ENCODE peak calls at places on chromosomes 11 and 22, in nine cellular contexts. P is tibial artery, N is transverse colon, T is thyroid gland, X is fibroblast of mammary gland, Y is fibroblast of villous mesenchyme, S is sigmoid colon, G is AG10803, Z is HFF-Myc. D is an unnamed sample.

GRCh38 chr22:46942816-46943783 is 180.7 kb downstream of the TBC1D22A start:
- DNase-seq in X (peak), P (no peak), N (no peak), Z (no peak), S (no peak), Y (no peak), G (no peak), T (no peak), D (no peak)

GRCh38 chr11:6568191-6568918 is 35.1 kb downstream of the RRP8 start:
- DNase-seq in Y (peak), N (no peak), P (no peak), T (peak), Z (peak), X (peak), G (peak), S (peak), D (no peak)

GRCh38 chr11:6413791-6414231 is 5.1 kb downstream of the APBB1 start:
- DNase-seq in P (no peak), X (no peak), N (no peak), S (no peak), Y (no peak), T (peak), Z (no peak), G (peak), D (no peak)

GRCh38 chr11:8087756-8088155 is 6.7 kb downstream of the TUB start:
- DNase-seq in T (no peak), P (peak), N (no peak), Y (no peak), X (no peak), S (peak), Z (no peak), G (no peak), D (no peak)

GRCh38 chr22:45546333-45547015 is 43.8 kb downstream of the FBLN1 start:
- DNase-seq in Y (no peak), P (no peak), X (no peak), G (no peak), N (no peak), T (no peak), S (no peak), Z (no peak), D (no peak)

GRCh38 chr11:47147250-47147649 is 29.4 kb downstream of the ARFGAP2 start:
- DNase-seq in T (no peak), S (no peak), X (no peak), G (no peak), N (no peak), P (no peak), Z (no peak), Y (no peak), D (no peak)

GRCh38 chr11:119795231-119795630 is 66.2 kb upstream of the NECTIN1 start:
- DNase-seq in G (peak), T (no peak), N (no peak), S (no peak), Z (peak), X (peak), Y (peak), P (no peak), D (peak)

GRCh38 chr22:24105018-24105360 is 76.3 kb upstream of the SUSD2 start:
- DNase-seq in S (peak), Y (no peak), T (no peak), G (peak), Z (no peak), X (peak), P (peak), N (no peak), D (no peak)

GRCh38 chr11:16607675-16608644 is 130.5 kb upstream of the C11orf58 start:
- DNase-seq in T (peak), N (peak), G (peak), P (peak), X (no peak), Y (peak), Z (no peak), S (peak), D (peak)

GRCh38 chr22:43723816-43724215 is 88.3 kb downstream of the EFCAB6 start:
- DNase-seq in T (no peak), P (peak), G (peak), Y (no peak), Z (peak), S (no peak), X (peak), N (no peak), D (no peak)

GRCh38 chr11:65851811-65852507 is 6.0 kb downstream of the CFL1 start:
- DNase-seq in P (peak), T (no peak), Y (no peak), Z (no peak), G (no peak), X (no peak), N (no peak), S (peak), D (no peak)

GRCh38 chr11:2166091-2166851 is 5.3 kb upstream of the INS start:
- DNase-seq in Y (no peak), P (no peak), N (no peak), S (no peak), T (peak), Z (no peak), G (no peak), X (no peak), D (no peak)

GRCh38 chr22:45602824-45603301 is 68.8 kb upstream of the ATXN10 start:
- DNase-seq in G (peak), X (peak), P (no peak), T (no peak), Z (peak), N (no peak), Y (peak), S (peak), D (no peak)

GRCh38 chr22:44459041-44459440 is 39.0 kb downstream of the RTL6 start:
- DNase-seq in Z (no peak), S (no peak), N (no peak), X (no peak), T (no peak), Y (no peak), G (no peak), P (no peak), D (no peak)

GRCh38 chr11:32581556-32581955 is 2.1 kb upstream of the EIF3M start:
- DNase-seq in Z (no peak), X (no peak), N (no peak), S (no peak), T (no peak), P (no peak), Y (no peak), G (no peak), D (no peak)

GRCh38 chr11:112852141-112852853 is 108.9 kb upstream of the NCAM1 start:
- DNase-seq in T (no peak), X (peak), N (no peak), G (peak), P (no peak), S (no peak), Z (no peak), Y (no peak), D (no peak)

GRCh38 chr11:36149538-36150242 is 139.5 kb downstream of the COMMD9 start:
- DNase-seq in X (peak), N (peak), P (peak), G (peak), Y (peak), T (peak), Z (peak), S (peak), D (peak)

GRCh38 chr22:32796865-32797573 is 4.5 kb upstream of the TIMP3 start:
- DNase-seq in T (peak), Z (peak), P (peak), N (peak), G (peak), S (peak), Y (peak), X (peak), D (no peak)

GRCh38 chr11:71425851-71426250 is 22.3 kb downstream of the DHCR7 start:
- DNase-seq in T (no peak), P (no peak), G (no peak), N (no peak), S (no peak), Y (no peak), Z (no peak), X (peak), D (no peak)

GRCh38 chr11:71423181-71423790 is 24.9 kb downstream of the DHCR7 start:
- DNase-seq in S (no peak), N (no peak), P (no peak), X (no peak), Z (no peak), Y (no peak), G (no peak), T (no peak), D (no peak)

GRCh38 chr11:71426413-71426812 is 21.8 kb downstream of the DHCR7 start:
- DNase-seq in Y (no peak), Z (no peak), S (no peak), P (no peak), G (no peak), N (no peak), X (peak), T (no peak), D (no peak)

GRCh38 chr11:71428861-71429435 is 19.2 kb downstream of the DHCR7 start:
- DNase-seq in N (no peak), Z (no peak), X (peak), P (peak), S (no peak), G (no peak), T (peak), Y (no peak), D (no peak)

DNA sequence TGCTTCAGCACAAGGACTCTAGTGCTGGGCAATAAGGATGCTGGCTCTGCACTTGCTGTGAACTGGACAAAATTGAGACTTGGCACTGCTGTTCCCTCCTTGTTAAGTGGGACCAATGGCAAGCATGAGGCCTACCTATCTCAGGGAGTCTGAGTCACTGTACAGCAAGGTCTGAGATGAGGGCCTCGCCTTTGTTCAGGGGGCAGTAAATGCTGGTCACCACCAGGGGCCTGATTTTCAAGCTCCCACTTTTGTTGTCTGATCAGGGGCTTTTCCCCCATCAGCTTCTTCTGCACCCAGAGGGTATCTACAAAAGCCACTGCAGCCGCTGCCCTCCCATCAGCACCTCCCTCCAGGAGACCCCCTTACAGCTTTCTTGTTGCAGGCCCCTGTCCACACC is 22.8 kb downstream of the DHCR7 start:
- DNase-seq in T (no peak), N (no peak), Y (no peak), P (no peak), S (no peak), Z (no peak), G (no peak), X (no peak), D (no peak)
- TF ChIP-seq CTCF in T (no peak), N (no peak), Y (no peak), P (no peak), S (no peak), Z (no peak), G (no peak), X (peak), D (no peak)

GRCh38 chr11:123561046-123561781 is 93.2 kb downstream of the SCN3B start:
- DNase-seq in Y (no peak), X (peak), G (peak), P (no peak), Z (no peak), S (no peak), N (no peak), T (peak), D (no peak)

GRCh38 chr11:123559418-123559817 is 95.0 kb downstream of the SCN3B start:
- DNase-seq in X (no peak), P (no peak), N (no peak), G (peak), T (no peak), S (no peak), Z (no peak), Y (no peak), D (no peak)

GRCh38 chr11:123562166-123562565 is 92.3 kb downstream of the SCN3B start:
- DNase-seq in G (no peak), T (peak), X (no peak), P (no peak), Z (no peak), Y (no peak), N (no peak), S (no peak), D (no peak)

GRCh38 chr11:123558536-123559315 is 95.7 kb downstream of the SCN3B start:
- DNase-seq in T (peak), Y (no peak), S (no peak), P (no peak), X (no peak), G (no peak), N (no peak), Z (no peak), D (no peak)

GRCh38 chr11:123560001-123560400 is 94.4 kb downstream of the SCN3B start:
- DNase-seq in G (peak), P (no peak), T (peak), S (peak), Y (peak), X (peak), N (no peak), Z (no peak), D (peak)
- H3K4me3 ChIP-seq in G (peak), P (peak), T (no peak), S (peak), Y (peak), X (peak), N (peak), Z (peak), D (peak)

DNA sequence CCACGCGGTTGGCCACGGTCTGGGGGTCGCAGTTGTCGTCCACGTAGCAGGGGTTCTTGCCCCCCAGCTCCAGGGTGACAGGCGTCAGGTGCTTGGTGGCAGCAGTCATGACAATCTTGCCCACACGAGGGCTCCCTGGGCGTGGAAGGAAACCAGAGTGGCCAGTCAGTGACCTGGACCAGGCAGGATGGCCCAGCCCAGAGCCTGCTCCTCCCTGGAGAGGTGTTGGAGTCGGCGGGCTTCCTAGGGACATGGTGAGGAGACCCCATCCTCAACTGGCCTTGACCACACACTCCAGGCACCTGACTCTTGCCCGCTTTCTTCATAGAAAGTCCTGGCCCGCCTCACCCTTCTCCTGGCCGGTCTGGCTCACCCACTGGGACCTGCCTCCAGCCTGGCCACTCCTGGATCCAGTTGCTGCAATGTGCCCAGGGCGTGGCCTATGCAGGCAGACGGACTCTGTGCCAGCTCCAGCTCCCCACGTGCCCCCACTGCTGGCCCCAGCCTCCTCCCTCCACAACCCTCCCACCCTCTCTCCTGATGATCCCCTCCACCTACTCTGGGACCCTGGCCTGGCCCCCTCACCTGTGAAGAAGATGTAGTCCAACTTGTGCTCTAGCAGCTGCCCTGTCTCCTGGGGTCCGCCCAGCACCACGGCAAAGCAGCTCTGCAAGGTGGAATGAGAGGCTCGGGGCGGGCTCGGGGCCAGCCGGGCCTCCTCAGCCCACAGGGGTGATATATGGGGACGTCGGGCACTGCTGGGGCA is 8.7 kb downstream of the ALDH3B2 start:
- DNase-seq in T (peak), S (no peak), P (peak), Y (no peak), Z (no peak), X (no peak), N (peak), G (no peak), D (no peak)
- TF ChIP-seq CTCF in T (peak), S (peak), P (no peak), Y (no peak), Z (no peak), X (no peak), N (peak), G (no peak), D (no peak)

GRCh38 chr11:129312741-129313587 is 62.7 kb upstream of the BARX2 start:
- DNase-seq in X (peak), Y (no peak), G (no peak), P (no peak), S (no peak), N (no peak), Z (no peak), T (no peak), D (no peak)
- H3K4me3 ChIP-seq in X (no peak), Y (no peak), G (no peak), P (no peak), S (no peak), N (no peak), Z (no peak), T (no peak), D (no peak)

GRCh38 chr22:39208013-39208680 is 36.6 kb downstream of the PDGFB start:
- DNase-seq in Y (no peak), X (no peak), P (peak), G (no peak), S (peak), N (no peak), Z (no peak), T (no peak), D (no peak)

GRCh38 chr22:39206491-39206890 is 38.3 kb downstream of the PDGFB start:
- DNase-seq in Y (no peak), G (no peak), X (no peak), T (no peak), Z (no peak), S (peak), P (peak), N (no peak), D (no peak)

GRCh38 chr22:39207141-39208012 is 37.4 kb downstream of the PDGFB start:
- DNase-seq in T (no peak), P (peak), X (no peak), Z (no peak), S (peak), N (peak), G (peak), Y (peak), D (no peak)

GRCh38 chr22:39212721-39213376 is 31.9 kb downstream of the PDGFB start:
- DNase-seq in S (peak), P (peak), Z (no peak), X (peak), T (no peak), Y (peak), N (no peak), G (no peak), D (no peak)

GRCh38 chr22:39209756-39210155 is 35.0 kb downstream of the PDGFB start:
- DNase-seq in Z (no peak), X (no peak), S (peak), P (peak), T (peak), G (no peak), N (no peak), Y (no peak), D (no peak)
- TF ChIP-seq CTCF in Z (no peak), X (no peak), S (no peak), P (no peak), T (no peak), G (no peak), N (no peak), Y (no peak), D (no peak)

DNA sequence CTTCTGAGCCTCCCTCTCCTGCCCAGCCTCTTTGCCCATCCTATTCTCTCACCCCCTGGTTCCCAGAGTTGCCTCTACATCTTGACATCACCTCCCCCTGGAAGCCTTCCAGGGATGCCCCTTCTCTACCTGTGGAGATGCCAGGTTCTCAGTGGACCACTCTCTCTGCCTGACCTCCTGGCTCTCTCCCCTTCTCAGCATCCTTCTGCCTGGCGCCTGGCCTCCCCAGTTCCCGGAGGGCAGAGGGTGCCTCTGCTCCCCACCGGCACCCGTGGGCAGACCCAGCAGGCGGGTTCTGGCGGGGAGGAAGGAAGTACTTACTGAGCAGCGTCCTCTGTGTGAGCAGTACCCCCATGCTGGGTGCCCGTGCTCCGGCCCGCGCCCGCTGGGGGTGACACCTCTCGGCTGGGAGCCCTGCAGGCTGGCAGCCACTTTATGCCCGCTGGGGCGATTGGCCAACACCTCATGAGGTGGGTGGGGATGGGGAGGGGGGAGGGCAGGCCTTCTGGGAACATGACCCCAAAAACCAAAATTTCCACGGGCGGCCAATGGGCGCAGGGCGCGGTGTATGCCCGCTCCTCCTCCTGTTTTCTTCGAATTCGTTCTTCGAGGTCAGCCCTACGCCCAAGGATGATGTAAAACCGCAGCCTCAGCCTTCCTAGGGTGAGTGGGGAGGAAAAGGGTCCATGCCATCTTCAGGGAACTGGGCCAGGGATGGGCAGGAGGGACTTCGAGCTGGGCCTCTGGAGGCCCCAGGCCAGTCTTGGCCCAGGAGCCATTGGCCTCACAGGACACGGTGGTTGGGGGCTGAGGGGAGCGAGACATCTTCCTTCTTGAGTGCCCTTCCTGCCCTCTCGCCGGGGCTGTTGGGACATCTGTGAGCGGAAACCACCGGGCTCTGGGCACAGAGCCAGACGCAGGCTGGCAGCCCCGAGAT is at the start of gene OSM:
- DNase-seq in G (no peak), Y (no peak), N (peak), Z (no peak), S (peak), P (peak), T (no peak), X (no peak), D (no peak)
- H3K4me3 ChIP-seq in G (no peak), Y (no peak), N (peak), Z (no peak), S (peak), P (peak), T (no peak), X (no peak), D (no peak)

DNA sequence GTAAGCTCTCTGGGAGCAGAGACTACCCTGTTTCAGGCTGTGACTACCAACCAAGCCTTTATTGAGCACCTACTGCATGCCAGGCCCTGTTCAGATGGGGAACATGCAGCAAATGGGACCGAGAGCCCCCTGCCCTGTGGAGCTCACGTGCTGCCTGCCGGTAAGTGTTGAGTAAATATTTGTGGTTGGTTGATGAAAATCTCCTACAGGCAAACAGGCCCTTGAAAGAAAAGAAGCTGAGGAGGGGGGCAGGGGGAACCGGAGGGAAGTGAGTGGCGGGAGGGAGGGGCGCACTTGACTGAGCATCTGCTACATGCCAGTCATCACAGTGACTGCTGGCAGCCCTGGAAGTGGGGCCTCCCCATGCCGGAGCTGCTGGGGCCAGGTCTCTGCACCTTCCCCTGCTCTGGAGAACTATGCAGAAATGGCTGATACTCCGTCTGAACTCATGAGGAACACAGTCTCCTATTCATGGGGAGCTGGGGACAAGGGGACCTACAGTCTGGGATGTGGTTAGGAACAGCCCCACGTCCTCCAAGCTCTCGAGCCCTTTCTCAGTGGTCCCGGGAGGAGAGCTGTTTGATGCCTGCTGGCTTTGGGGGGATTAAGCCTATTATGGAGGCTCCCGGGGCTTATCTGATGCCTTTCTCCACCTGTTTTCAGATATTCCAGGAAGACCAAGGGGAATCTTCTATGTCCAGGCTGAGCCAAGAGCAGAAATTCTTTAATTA is 34.1 kb downstream of the MACROD1 start:
- DNase-seq in S (no peak), T (no peak), X (no peak), Y (no peak), N (no peak), Z (no peak), G (no peak), P (no peak), D (no peak)
- TF ChIP-seq CTCF in S (no peak), T (no peak), X (no peak), Y (no peak), N (no peak), Z (no peak), G (no peak), P (no peak), D (no peak)

GRCh38 chr11:128406365-128406706 is 181.0 kb downstream of the ETS1 start:
- DNase-seq in X (no peak), Z (no peak), P (no peak), G (peak), S (no peak), T (no peak), Y (no peak), N (no peak), D (no peak)
- H3K4me3 ChIP-seq in X (no peak), Z (no peak), P (no peak), G (no peak), S (no peak), T (no peak), Y (no peak), N (no peak), D (no peak)

D was measured in AG04449.